ENCODE peak calls at places on chromosomes 7 and 10, in seven cellular contexts. One of them, this sample, is unnamed.
A peak's percentile ranks its signal among the peaks of the same experiment; 100 is the strongest.

GRCh38 chr10:91313761-91314520 is 93.5 kb downstream of the PCGF5 start:
- DNase-seq in K562: no peak
- DNase-seq in prostate gland: no peak
- DNase-seq in GM12878: no peak
- DNase-seq in HCT116: no peak
- DNase-seq in spleen: no peak
- DNase-seq in endothelial cell of umbilical vein: peak; percentile 7
- DNase-seq in this sample: no peak

GRCh38 chr7:56083150-56083785 is 9.5 kb downstream of the PHKG1 start:
- DNase-seq in K562: no peak
- DNase-seq in prostate gland: no peak
- DNase-seq in GM12878: no peak
- DNase-seq in HCT116: no peak
- DNase-seq in spleen: peak; percentile 72
- DNase-seq in endothelial cell of umbilical vein: peak; percentile 42
- DNase-seq in this sample: no peak

GRCh38 chr7:116280803-116281202 is 70.5 kb downstream of the TES start:
- DNase-seq in K562: no peak
- DNase-seq in prostate gland: no peak
- DNase-seq in GM12878: no peak
- DNase-seq in HCT116: no peak
- DNase-seq in spleen: no peak
- DNase-seq in endothelial cell of umbilical vein: peak; percentile 86
- DNase-seq in this sample: no peak

GRCh38 chr7:139121-139520 is 53.2 kb upstream of the FAM20C start:
- DNase-seq in K562: no peak
- DNase-seq in prostate gland: no peak
- DNase-seq in GM12878: no peak
- DNase-seq in HCT116: no peak
- DNase-seq in spleen: peak; percentile 41
- DNase-seq in endothelial cell of umbilical vein: no peak
- DNase-seq in this sample: no peak

GRCh38 chr7:120856621-120857352 is 1.2 kb downstream of the TSPAN12 start:
- DNase-seq in K562: peak; percentile 58
- DNase-seq in prostate gland: peak; percentile 16
- DNase-seq in GM12878: peak; percentile 73
- DNase-seq in HCT116: peak; percentile 29
- DNase-seq in spleen: peak; percentile 79
- DNase-seq in endothelial cell of umbilical vein: peak; percentile 51
- DNase-seq in this sample: no peak

GRCh38 chr10:37490266-37490665 is 364.9 kb downstream of the ANKRD30A start:
- DNase-seq in K562: no peak
- DNase-seq in prostate gland: no peak
- DNase-seq in GM12878: no peak
- DNase-seq in HCT116: no peak
- DNase-seq in spleen: no peak
- DNase-seq in endothelial cell of umbilical vein: no peak
- DNase-seq in this sample: no peak

GRCh38 chr10:11697718-11698527 is 44.3 kb upstream of the ECHDC3 start:
- DNase-seq in K562: no peak
- DNase-seq in prostate gland: no peak
- DNase-seq in GM12878: peak; percentile 76
- DNase-seq in HCT116: no peak
- DNase-seq in spleen: no peak
- DNase-seq in endothelial cell of umbilical vein: no peak
- DNase-seq in this sample: no peak

GRCh38 chr7:126803060-126803665 is 449.6 kb downstream of the GRM8 start:
- DNase-seq in K562: peak; percentile 58
- DNase-seq in prostate gland: peak; percentile 50
- DNase-seq in GM12878: peak; percentile 53
- DNase-seq in HCT116: peak; percentile 68
- DNase-seq in spleen: no peak
- DNase-seq in endothelial cell of umbilical vein: peak; percentile 65
- DNase-seq in this sample: peak; percentile 21

GRCh38 chr10:107767185-107767584 is 602.7 kb upstream of the SORCS1 start:
- DNase-seq in K562: no peak
- DNase-seq in prostate gland: no peak
- DNase-seq in GM12878: no peak
- DNase-seq in HCT116: no peak
- DNase-seq in spleen: no peak
- DNase-seq in endothelial cell of umbilical vein: no peak
- DNase-seq in this sample: no peak

GRCh38 chr10:72764151-72764550 is 72.2 kb downstream of the MCU start:
- DNase-seq in K562: no peak
- DNase-seq in prostate gland: no peak
- DNase-seq in GM12878: no peak
- DNase-seq in HCT116: no peak
- DNase-seq in spleen: no peak
- DNase-seq in endothelial cell of umbilical vein: no peak
- DNase-seq in this sample: no peak

GRCh38 chr7:82335927-82336326 is 107.7 kb downstream of the CACNA2D1 start:
- DNase-seq in K562: no peak
- DNase-seq in prostate gland: peak; percentile 30
- DNase-seq in GM12878: no peak
- DNase-seq in HCT116: no peak
- DNase-seq in spleen: no peak
- DNase-seq in endothelial cell of umbilical vein: no peak
- DNase-seq in this sample: no peak

GRCh38 chr7:158325530-158326381 is 261.9 kb downstream of the PTPRN2 start:
- DNase-seq in K562: no peak
- DNase-seq in prostate gland: peak; percentile 45
- DNase-seq in GM12878: no peak
- DNase-seq in HCT116: no peak
- DNase-seq in spleen: peak; percentile 49
- DNase-seq in endothelial cell of umbilical vein: no peak
- DNase-seq in this sample: no peak

GRCh38 chr10:33008499-33009243 is 50.6 kb upstream of the ITGB1 start:
- DNase-seq in K562: peak; percentile 63
- DNase-seq in prostate gland: peak; percentile 74
- DNase-seq in GM12878: peak; percentile 26
- DNase-seq in HCT116: peak; percentile 71
- DNase-seq in spleen: no peak
- DNase-seq in endothelial cell of umbilical vein: peak; percentile 82
- DNase-seq in this sample: peak; percentile 47

GRCh38 chr7:132901241-132901640 is 180.6 kb downstream of the CHCHD3 start:
- DNase-seq in K562: no peak
- DNase-seq in prostate gland: no peak
- DNase-seq in GM12878: no peak
- DNase-seq in HCT116: no peak
- DNase-seq in spleen: no peak
- DNase-seq in endothelial cell of umbilical vein: no peak
- DNase-seq in this sample: no peak

GRCh38 chr10:101837753-101838152 is 5.8 kb downstream of the KCNIP2 start:
- DNase-seq in K562: peak; percentile 1
- DNase-seq in prostate gland: no peak
- DNase-seq in GM12878: no peak
- DNase-seq in HCT116: no peak
- DNase-seq in spleen: no peak
- DNase-seq in endothelial cell of umbilical vein: no peak
- DNase-seq in this sample: no peak

GRCh38 chr10:101840102-101840684 is 3.4 kb downstream of the KCNIP2 start:
- DNase-seq in K562: peak; percentile 16
- DNase-seq in prostate gland: no peak
- DNase-seq in GM12878: no peak
- DNase-seq in HCT116: no peak
- DNase-seq in spleen: no peak
- DNase-seq in endothelial cell of umbilical vein: no peak
- DNase-seq in this sample: no peak

GRCh38 chr10:101839421-101840063 is 4.1 kb downstream of the KCNIP2 start:
- DNase-seq in K562: peak; percentile 76
- DNase-seq in prostate gland: no peak
- DNase-seq in GM12878: no peak
- DNase-seq in HCT116: peak; percentile 38
- DNase-seq in spleen: peak; percentile 93
- DNase-seq in endothelial cell of umbilical vein: no peak
- DNase-seq in this sample: no peak

GRCh38 chr10:101838416-101838970 is 5.1 kb downstream of the KCNIP2 start:
- DNase-seq in K562: peak; percentile 1
- DNase-seq in prostate gland: no peak
- DNase-seq in GM12878: no peak
- DNase-seq in HCT116: no peak
- DNase-seq in spleen: no peak
- DNase-seq in endothelial cell of umbilical vein: no peak
- DNase-seq in this sample: no peak

DNA sequence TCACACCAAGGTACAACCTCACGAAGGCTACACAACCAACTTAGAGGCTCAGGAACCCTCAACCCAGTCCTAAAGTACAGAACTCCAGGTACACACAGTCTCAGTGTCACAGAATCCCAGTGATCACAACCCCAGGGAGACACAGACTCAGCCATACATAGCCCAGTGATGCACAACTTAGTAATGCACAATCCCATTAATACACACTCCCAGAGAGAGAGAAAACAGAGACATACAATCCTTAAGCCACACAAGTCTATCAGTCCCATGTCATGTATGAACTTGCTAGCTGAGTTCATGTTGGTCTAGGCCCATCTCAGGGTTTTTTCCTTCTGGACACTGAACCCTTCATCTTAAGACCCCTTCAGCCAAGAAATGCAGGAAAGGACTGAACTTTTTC is 4.6 kb downstream of the KCNIP2 start:
- DNase-seq in K562: peak; percentile 0
- DNase-seq in prostate gland: no peak
- DNase-seq in GM12878: no peak
- DNase-seq in HCT116: no peak
- DNase-seq in spleen: no peak
- DNase-seq in endothelial cell of umbilical vein: no peak
- DNase-seq in this sample: no peak
- H3K27ac ChIP-seq in K562: no peak overlapping the region
- H3K27ac ChIP-seq in prostate gland: no peak overlapping the region
- H3K27ac ChIP-seq in GM12878: no peak overlapping the region
- H3K27ac ChIP-seq in HCT116: no peak overlapping the region
- H3K27ac ChIP-seq in spleen: no peak overlapping the region
- H3K27ac ChIP-seq in endothelial cell of umbilical vein: no peak overlapping the region
- H3K27ac ChIP-seq in this sample: no peak overlapping the region

DNA sequence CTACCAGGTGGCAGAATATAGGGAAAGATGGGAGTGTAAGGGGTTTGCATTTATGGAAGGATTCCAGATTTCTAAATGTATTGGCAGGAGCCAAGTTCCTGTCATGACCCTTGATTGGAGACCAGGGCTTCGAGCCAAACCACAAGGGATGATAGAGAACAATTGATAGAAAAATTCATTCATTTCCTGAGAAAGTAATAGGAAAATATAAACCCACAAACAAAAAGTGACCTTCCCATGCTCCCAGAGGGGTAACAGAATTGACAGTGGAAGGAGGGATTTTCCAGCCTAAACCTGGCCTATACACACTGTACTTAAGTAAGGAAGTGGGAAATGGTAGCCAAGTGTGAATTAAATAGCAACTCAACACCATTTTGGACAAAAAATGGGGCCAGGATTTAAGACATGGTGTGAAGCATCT is 22.4 kb upstream of the IFIT2 start:
- DNase-seq in K562: no peak
- DNase-seq in prostate gland: no peak
- DNase-seq in GM12878: no peak
- DNase-seq in HCT116: no peak
- DNase-seq in spleen: no peak
- DNase-seq in endothelial cell of umbilical vein: peak; percentile 93
- DNase-seq in this sample: no peak
- TF ChIP-seq POLR2AphosphoS5 in K562: no peak
- TF ChIP-seq POLR2AphosphoS5 in prostate gland: no peak
- TF ChIP-seq POLR2AphosphoS5 in GM12878: no peak
- TF ChIP-seq POLR2AphosphoS5 in HCT116: peak; percentile 14
- TF ChIP-seq POLR2AphosphoS5 in spleen: no peak
- TF ChIP-seq POLR2AphosphoS5 in endothelial cell of umbilical vein: peak; percentile 59
- TF ChIP-seq POLR2AphosphoS5 in this sample: no peak

GRCh38 chr7:96304573-96304972 is 17.3 kb downstream of the SLC25A13 start:
- DNase-seq in K562: no peak
- DNase-seq in prostate gland: no peak
- DNase-seq in GM12878: no peak
- DNase-seq in HCT116: no peak
- DNase-seq in spleen: no peak
- DNase-seq in endothelial cell of umbilical vein: no peak
- DNase-seq in this sample: no peak
- H3K27ac ChIP-seq in K562: no peak overlapping the region
- H3K27ac ChIP-seq in prostate gland: peak overlapping the region; percentile 66
- H3K27ac ChIP-seq in GM12878: no peak overlapping the region
- H3K27ac ChIP-seq in HCT116: no peak overlapping the region
- H3K27ac ChIP-seq in spleen: no peak overlapping the region
- H3K27ac ChIP-seq in endothelial cell of umbilical vein: no peak overlapping the region
- H3K27ac ChIP-seq in this sample: no peak overlapping the region

DNA sequence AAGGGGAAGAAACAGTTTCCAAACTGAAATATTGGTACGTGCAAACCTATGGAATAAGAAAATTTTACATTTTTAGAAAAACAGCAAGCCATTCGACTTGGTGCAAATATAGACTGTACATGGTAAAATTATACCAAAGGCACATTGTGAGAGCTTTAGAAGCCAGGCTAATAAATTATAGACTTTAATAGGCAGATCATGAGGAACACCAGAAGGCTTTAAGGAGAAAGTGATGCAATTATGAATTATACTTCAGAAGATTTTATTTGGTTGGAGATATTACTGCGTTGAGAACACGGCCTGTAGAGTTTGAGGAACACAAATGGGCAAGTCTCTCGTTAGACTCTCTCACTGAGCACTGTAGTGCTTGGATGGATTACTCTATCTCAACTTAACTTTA is 141.8 kb downstream of the MACC1 start:
- DNase-seq in K562: no peak
- DNase-seq in prostate gland: no peak
- DNase-seq in GM12878: no peak
- DNase-seq in HCT116: no peak
- DNase-seq in spleen: no peak
- DNase-seq in endothelial cell of umbilical vein: no peak
- DNase-seq in this sample: no peak
- TF ChIP-seq POLR2AphosphoS5 in K562: no peak
- TF ChIP-seq POLR2AphosphoS5 in prostate gland: no peak
- TF ChIP-seq POLR2AphosphoS5 in GM12878: no peak
- TF ChIP-seq POLR2AphosphoS5 in HCT116: no peak
- TF ChIP-seq POLR2AphosphoS5 in spleen: no peak
- TF ChIP-seq POLR2AphosphoS5 in endothelial cell of umbilical vein: no peak
- TF ChIP-seq POLR2AphosphoS5 in this sample: no peak

GRCh38 chr7:96320437-96320836 is 1.5 kb downstream of the SLC25A13 start:
- DNase-seq in K562: no peak
- DNase-seq in prostate gland: no peak
- DNase-seq in GM12878: peak; percentile 52
- DNase-seq in HCT116: no peak
- DNase-seq in spleen: no peak
- DNase-seq in endothelial cell of umbilical vein: no peak
- DNase-seq in this sample: no peak
- H3K27ac ChIP-seq in K562: peak overlapping the region; percentile 92
- H3K27ac ChIP-seq in prostate gland: peak overlapping the region; percentile 96
- H3K27ac ChIP-seq in GM12878: peak overlapping the region; percentile 89
- H3K27ac ChIP-seq in HCT116: no peak overlapping the region
- H3K27ac ChIP-seq in spleen: peak overlapping the region; percentile 99
- H3K27ac ChIP-seq in endothelial cell of umbilical vein: no peak overlapping the region
- H3K27ac ChIP-seq in this sample: peak overlapping the region; percentile 96